ENCODE peak calls at places on chromosomes 2 and 18, in six cellular contexts. Y, O, J, W, K and Z are unnamed samples.

GRCh38 chr2:67649331-67650071 is 252.4 kb downstream of the ETAA1 start:
- DNase-seq in Y (no peak), O (peak; percentile 41), J (peak; percentile 63), W (no peak), K (peak; percentile 89), Z (peak; percentile 65)

GRCh38 chr2:160918909-160919503 is 241.2 kb upstream of the TANK start:
- DNase-seq in Y (peak; percentile 67), O (peak; percentile 71), J (peak; percentile 74), W (peak; percentile 67), K (peak; percentile 67), Z (no peak)

GRCh38 chr2:48315847-48316194 is 214.1 kb upstream of the STON1 start:
- DNase-seq in Y (peak; percentile 62), O (no peak), J (no peak), W (peak; percentile 48), K (no peak), Z (no peak)

GRCh38 chr2:240701091-240701735 is 9.5 kb downstream of the AQP12A start:
- DNase-seq in Y (no peak), O (peak; percentile 9), J (peak; percentile 18), W (no peak), K (no peak), Z (peak; percentile 50)

GRCh38 chr2:157252529-157252928 is 5.0 kb upstream of the GALNT5 start:
- DNase-seq in Y (no peak), O (no peak), J (no peak), W (no peak), K (no peak), Z (no peak)

GRCh38 chr18:24013061-24013460 is 1.5 kb upstream of the TTC39C start:
- DNase-seq in Y (no peak), O (no peak), J (no peak), W (no peak), K (no peak), Z (no peak)

GRCh38 chr2:85178980-85179411 is 45.8 kb downstream of the TCF7L1 start:
- DNase-seq in Y (no peak), O (no peak), J (no peak), W (no peak), K (no peak), Z (no peak)

GRCh38 chr18:62637807-62638687 is 77.3 kb upstream of the PHLPP1 start:
- DNase-seq in Y (peak; percentile 66), O (no peak), J (no peak), W (peak; percentile 55), K (no peak), Z (no peak)

GRCh38 chr2:66507673-66508127 is 72.8 kb downstream of the MEIS1 start:
- DNase-seq in Y (no peak), O (no peak), J (no peak), W (no peak), K (no peak), Z (no peak)

GRCh38 chr2:39320162-39320561 is 76.4 kb upstream of the CDKL4 start:
- DNase-seq in Y (no peak), O (no peak), J (no peak), W (no peak), K (no peak), Z (no peak)

GRCh38 chr18:59084286-59084779 is 55.4 kb upstream of the SEC11C start:
- DNase-seq in Y (peak; percentile 86), O (peak; percentile 43), J (peak; percentile 55), W (peak; percentile 90), K (peak; percentile 75), Z (peak; percentile 76)

GRCh38 chr2:15606481-15607441 is 15.1 kb downstream of the DDX1 start:
- DNase-seq in Y (no peak), O (no peak), J (no peak), W (no peak), K (no peak), Z (no peak)

GRCh38 chr18:69102959-69103358 is 297.7 kb upstream of the DOK6 start:
- DNase-seq in Y (no peak), O (no peak), J (no peak), W (no peak), K (no peak), Z (no peak)

GRCh38 chr2:181656450-181657261 is at the start of gene CERKL:
- DNase-seq in Y (peak; percentile 74), O (peak; percentile 34), J (peak; percentile 29), W (peak; percentile 98), K (no peak), Z (peak; percentile 77)

GRCh38 chr2:974454-974853 is 23.8 kb downstream of the SNTG2 start:
- DNase-seq in Y (no peak), O (no peak), J (no peak), W (no peak), K (no peak), Z (no peak)

GRCh38 chr2:238287702-238288649 is at the start of gene PER2:
- DNase-seq in Y (peak; percentile 69), O (peak; percentile 58), J (peak; percentile 56), W (peak; percentile 42), K (peak; percentile 90), Z (no peak)

DNA sequence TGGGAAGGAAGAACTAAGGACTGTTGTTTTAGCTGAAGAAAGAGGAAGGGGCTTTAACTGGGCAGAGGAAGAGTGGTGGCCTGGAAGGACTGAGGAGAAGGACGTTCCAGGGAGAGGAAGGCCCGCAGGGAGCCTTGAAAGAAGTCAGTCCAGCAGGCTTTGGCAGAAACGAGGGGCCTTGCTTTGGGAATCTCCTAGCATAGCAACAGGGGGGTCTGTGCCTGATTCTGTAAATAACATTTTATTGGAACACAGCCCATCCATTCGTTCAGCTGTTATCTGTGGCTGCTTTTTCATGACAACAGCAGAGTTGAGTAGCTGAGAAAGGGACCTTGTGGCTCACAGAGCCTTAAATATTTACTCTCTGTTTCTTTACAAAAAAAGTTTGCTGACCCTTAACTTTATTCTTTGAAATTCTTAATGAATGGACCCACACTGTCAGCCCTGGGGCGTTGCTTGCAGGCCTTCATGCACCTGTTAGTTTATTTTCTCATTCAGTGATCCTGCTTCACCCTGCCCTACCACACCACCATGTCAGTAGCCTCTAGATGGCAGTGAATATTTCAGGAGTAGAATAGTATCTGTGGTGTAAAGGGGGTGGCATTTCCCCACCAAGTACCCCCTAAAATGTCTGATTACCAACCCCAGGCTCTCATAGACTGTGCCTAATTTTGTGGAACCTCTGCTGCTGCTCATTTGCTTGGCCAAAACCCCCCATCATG is 60.9 kb downstream of the MGAT5 start:
- DNase-seq in Y (no peak), O (peak; percentile 14), J (no peak), W (no peak), K (no peak), Z (no peak)
- TF ChIP-seq CTCF in Y (no peak), O (no peak), J (no peak), W (no peak), K (no peak), Z (no peak)

DNA sequence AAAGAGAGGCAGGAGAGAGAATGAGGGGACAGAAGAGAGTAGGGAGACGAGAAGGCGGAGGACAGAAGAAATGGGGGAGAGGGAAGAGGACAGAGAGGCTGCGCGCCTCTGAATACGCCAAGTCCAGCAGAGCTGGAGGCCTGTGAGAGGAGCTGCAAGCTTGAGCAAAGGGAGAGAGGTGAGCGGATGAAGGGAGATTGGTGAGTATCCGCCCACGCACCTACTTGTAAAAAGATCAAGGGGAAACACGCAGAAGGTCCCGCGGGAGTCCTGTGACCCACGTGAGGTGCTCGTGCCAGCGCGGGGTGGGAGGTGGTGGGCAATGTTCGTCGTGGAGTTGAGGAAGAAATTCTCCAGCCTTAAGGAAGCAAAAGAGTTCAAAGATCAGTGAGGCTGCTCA is 2.0 kb upstream of the NETO1 start:
- DNase-seq in Y (no peak), O (no peak), J (no peak), W (no peak), K (no peak), Z (no peak)
- H3K4me3 ChIP-seq in Y (no peak overlapping the region), O (no peak overlapping the region), J (no peak overlapping the region), W (no peak overlapping the region), K (no peak overlapping the region), Z (no peak overlapping the region)

DNA sequence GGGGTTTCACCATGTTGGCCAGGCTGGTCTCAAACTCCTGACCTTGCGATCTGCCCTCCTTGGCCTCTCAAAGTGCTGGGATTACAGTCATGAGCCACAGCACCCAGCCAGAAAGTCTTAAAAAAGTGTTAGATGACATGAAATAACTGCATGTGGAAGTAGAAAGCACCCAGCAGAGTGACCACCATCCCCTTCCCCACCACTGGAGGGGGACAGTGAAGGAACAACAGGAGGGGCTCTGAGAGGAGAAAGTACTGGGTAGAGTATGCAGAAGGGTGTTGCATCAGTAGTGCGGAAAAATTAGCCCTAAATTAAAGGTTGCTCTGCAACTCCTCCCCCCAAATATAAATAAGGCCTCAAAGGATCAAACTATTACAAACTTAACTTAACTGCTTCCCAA is 230.5 kb downstream of the ZNF521 start:
- DNase-seq in Y (no peak), O (no peak), J (no peak), W (no peak), K (no peak), Z (no peak)
- TF ChIP-seq CTCF in Y (no peak), O (no peak), J (no peak), W (no peak), K (no peak), Z (no peak)

GRCh38 chr2:223828314-223828713 is 9.1 kb downstream of the AP1S3 start:
- DNase-seq in Y (no peak), O (no peak), J (no peak), W (no peak), K (no peak), Z (no peak)

GRCh38 chr2:223820549-223820948 is 16.8 kb downstream of the AP1S3 start:
- DNase-seq in Y (no peak), O (no peak), J (no peak), W (no peak), K (no peak), Z (no peak)

GRCh38 chr2:223822818-223823217 is 14.6 kb downstream of the AP1S3 start:
- DNase-seq in Y (no peak), O (no peak), J (no peak), W (no peak), K (no peak), Z (no peak)

GRCh38 chr2:223826995-223827394 is 10.4 kb downstream of the AP1S3 start:
- DNase-seq in Y (no peak), O (no peak), J (no peak), W (no peak), K (no peak), Z (no peak)

GRCh38 chr2:223824301-223824700 is 13.1 kb downstream of the AP1S3 start:
- DNase-seq in Y (no peak), O (no peak), J (no peak), W (no peak), K (no peak), Z (no peak)
- H3K4me3 ChIP-seq in Y (no peak overlapping the region), O (no peak overlapping the region), J (no peak overlapping the region), W (no peak overlapping the region), K (no peak overlapping the region), Z (no peak overlapping the region)

DNA sequence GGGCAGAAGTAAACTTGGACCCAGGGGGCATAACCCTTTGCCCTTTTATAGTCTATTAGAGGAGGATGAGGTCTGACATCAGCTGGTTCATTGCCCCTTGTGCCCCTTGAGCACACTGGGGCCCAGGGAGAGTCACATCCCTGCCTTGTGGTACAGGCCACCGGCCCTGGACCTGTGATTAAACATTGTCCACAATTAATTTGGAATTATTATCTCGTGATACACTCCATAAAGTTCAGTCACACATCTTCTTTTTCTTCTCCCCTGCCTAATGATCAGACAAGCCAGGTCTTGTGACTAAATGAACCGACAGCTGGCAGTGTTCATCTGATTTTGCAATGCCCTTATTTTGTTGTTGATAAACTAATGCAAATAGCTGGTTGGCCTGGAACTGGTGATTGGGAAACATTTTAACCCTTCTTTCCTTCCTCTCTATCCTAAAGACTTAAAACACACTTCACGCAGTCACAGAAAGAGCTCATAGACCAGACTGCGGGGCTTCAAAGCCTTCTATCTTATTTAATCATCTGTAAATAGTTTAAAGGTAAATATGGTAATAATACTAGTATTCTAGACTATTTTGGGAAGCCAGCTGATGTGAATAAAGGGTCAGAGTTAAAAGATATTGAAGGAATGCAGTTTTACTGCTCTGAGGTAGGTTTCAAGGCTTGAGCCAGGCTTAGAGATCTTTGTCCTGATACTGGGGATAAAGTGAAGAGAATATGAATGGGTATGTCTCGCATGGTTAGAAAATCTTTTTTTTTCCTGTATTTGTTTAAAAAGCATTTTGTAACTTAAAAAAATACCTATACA is 13.4 kb downstream of the IL1R1 start:
- DNase-seq in Y (no peak), O (no peak), J (no peak), W (no peak), K (peak; percentile 81), Z (no peak)
- TF ChIP-seq CTCF in Y (no peak), O (no peak), J (no peak), W (no peak), K (no peak), Z (no peak)